ENCODE peak calls at places on chromosomes 11 and 22, in four cellular contexts. A, G, P and Q are unnamed samples.

GRCh38 chr11:29507381-29507780 is 509.4 kb downstream of the KCNA4 start:
- DNase-seq in G (no peak), P (no peak), A (no peak), Q (no peak)

GRCh38 chr11:131305005-131305404 is 65.4 kb upstream of the NTM start:
- DNase-seq in P (no peak), G (no peak), A (no peak), Q (no peak)

GRCh38 chr11:288328-289144 is at the start of gene PGGHG:
- DNase-seq in A (peak), G (peak), P (peak), Q (no peak)

GRCh38 chr11:72633068-72633467 is 41.2 kb downstream of the PDE2A start:
- DNase-seq in G (no peak), P (no peak), A (no peak), Q (no peak)

GRCh38 chr11:31844351-31844750 is 33.2 kb upstream of the PAX6 start:
- DNase-seq in P (no peak), G (no peak), A (no peak), Q (peak)

GRCh38 chr11:77091146-77091940 is 11.3 kb upstream of the OMP start:
- DNase-seq in G (peak), A (peak), P (peak), Q (no peak)

GRCh38 chr11:69958308-69958707 is 119.8 kb upstream of the ANO1 start:
- DNase-seq in G (no peak), P (no peak), A (no peak), Q (no peak)

GRCh38 chr11:64794526-64794925 is 8.5 kb downstream of the MAP4K2 start:
- DNase-seq in P (no peak), G (no peak), A (no peak), Q (no peak)

GRCh38 chr11:83801799-83802198 is 515.6 kb upstream of the CCDC90B start:
- DNase-seq in A (no peak), P (no peak), G (no peak), Q (no peak)
- TF ChIP-seq CTCF in A (no peak), P (no peak), G (no peak), Q (no peak)

DNA sequence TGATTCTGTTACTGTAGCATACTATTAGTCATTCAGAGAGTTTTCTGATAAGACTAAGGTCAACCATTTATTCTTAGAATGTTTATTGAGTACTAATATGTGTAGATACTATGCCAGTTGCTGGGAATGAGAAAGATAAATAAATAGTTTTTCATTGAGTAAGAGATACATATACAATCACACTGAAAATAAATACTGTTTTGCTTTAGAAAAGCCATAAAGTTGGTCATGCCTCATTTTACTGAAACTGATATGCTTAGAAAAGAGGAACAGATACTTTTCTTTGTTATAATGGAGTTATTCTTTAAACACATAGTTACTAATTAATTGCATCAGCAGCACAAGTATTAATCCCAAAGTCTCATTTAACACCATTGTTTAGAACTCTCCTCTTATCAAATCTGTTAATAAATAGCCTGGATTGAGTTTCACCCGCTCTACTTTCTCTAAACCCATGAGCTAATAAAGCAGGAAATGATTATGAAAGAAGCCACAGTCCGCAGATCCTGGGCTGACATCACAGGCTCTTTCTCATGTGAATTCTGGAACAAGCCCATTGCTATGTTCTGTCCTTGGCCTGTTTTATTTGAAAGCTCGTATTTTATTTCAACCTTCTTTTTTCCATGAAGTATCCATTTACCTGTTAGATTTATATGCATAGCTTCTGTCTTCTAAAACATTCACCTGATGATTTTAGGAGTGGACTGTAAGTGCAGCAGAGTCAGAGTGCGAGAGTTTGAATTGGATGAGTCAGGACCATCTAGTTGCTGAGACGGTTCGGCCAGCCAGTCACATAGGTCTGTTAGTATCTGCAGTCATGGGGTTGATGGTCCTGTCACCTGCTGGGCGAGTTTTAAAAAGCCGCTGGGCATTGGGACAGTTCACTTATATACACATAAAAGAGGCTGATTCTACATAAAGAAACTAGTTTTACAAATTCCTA is 35.5 kb downstream of the PIWIL4 start:
- DNase-seq in A (peak), P (no peak), G (peak), Q (no peak)
- TF ChIP-seq CTCF in A (no peak), P (peak), G (no peak), Q (no peak)

DNA sequence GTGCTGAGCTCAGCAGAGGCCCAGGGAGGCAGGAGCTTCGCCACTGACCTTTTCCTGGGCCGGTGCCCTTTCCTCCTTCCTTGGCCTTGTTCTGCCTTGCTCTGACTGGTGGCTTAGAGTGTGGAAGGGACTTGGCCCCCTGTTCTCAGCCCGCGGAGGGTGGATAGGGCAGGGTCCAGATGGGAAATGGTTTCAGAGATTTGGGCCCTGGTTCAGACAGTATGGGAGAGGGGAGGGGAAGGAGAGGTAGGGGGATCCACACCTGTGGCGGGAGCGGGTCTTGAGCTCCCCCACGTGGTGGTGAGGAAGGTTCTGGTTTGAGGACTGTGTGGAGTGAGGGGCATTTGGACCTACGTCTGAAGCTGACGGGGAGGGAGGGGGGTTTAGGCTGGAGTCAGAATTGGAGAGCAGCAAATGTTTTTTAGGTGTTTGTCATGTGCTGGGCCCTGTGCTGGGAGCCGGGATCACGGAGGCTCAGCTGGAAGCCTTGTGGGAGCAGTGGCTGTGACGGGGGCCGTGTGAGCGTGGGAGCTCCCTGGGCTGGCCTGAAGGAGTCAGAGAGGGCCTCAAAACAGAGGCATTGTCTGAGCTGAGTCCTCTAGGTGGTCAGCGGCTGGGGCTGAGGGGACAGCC is 27.2 kb downstream of the SHANK3 start:
- DNase-seq in A (no peak), P (no peak), G (no peak), Q (no peak)
- TF ChIP-seq CTCF in A (no peak), P (no peak), G (no peak), Q (no peak)

GRCh38 chr11:68536706-68537105 is 76.2 kb downstream of the PPP6R3 start:
- DNase-seq in G (no peak), A (no peak), P (no peak), Q (no peak)

GRCh38 chr11:68538025-68538424 is 77.5 kb downstream of the PPP6R3 start:
- DNase-seq in P (no peak), G (no peak), A (no peak), Q (no peak)

GRCh38 chr11:68533945-68534344 is 73.4 kb downstream of the PPP6R3 start:
- DNase-seq in G (no peak), A (no peak), P (no peak), Q (no peak)

GRCh38 chr11:68532719-68533369 is 72.3 kb downstream of the PPP6R3 start:
- DNase-seq in P (no peak), G (no peak), A (no peak), Q (no peak)

GRCh38 chr11:68535098-68535497 is 74.5 kb downstream of the PPP6R3 start:
- DNase-seq in G (no peak), P (no peak), A (no peak), Q (no peak)
- TF ChIP-seq CTCF in G (no peak), P (no peak), A (no peak), Q (no peak)

DNA sequence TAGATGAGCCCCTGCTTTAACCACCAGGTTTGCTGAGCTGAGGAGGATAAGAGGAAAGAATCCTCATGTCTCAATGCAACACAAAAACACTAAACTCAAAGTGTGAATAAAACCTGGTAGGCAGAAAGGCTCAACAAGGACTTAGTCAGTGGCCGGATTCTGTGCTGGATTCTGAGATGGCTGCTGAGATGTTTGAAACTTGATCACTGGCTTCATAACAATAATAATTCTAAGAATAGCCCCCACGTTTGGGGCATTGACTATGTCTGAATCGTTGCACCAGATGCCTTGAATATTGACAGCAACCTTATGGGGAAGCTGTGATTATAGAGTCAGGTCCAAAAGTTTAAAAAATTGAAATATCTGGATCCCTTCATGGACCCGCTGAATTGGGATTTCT is 4.6 kb downstream of the DKK3 start:
- DNase-seq in A (no peak), P (no peak), G (no peak), Q (no peak)
- TF ChIP-seq CTCF in A (no peak), P (no peak), G (no peak), Q (no peak)